ENCODE peak calls at places on chromosomes 16 and 17, in seven cellular contexts. H is IMR-90, P is spleen, X is body of pancreas, W is uterus, N is H9, Q is dorsolateral prefrontal cortex. G is an unnamed sample.

GRCh38 chr16:66304151-66304550 is 62.3 kb upstream of the CDH5 start:
- DNase-seq in P (no peak), N (peak), X (no peak), H (no peak), W (no peak), Q (peak), G (no peak)

GRCh38 chr17:51119415-51120356 is 982 bp downstream of the SPAG9 start:
- DNase-seq in P (peak), X (peak), W (peak), Q (peak), H (peak), N (peak), G (peak)

GRCh38 chr16:85168732-85169256 is 56.5 kb upstream of the CIBAR2 start:
- DNase-seq in Q (no peak), X (peak), P (no peak), H (peak), N (no peak), W (peak), G (no peak)

GRCh38 chr16:66382171-66382965 is 15.9 kb downstream of the CDH5 start:
- DNase-seq in P (peak), Q (no peak), X (no peak), N (peak), H (peak), W (peak), G (no peak)

GRCh38 chr17:78617371-78618061 is 40.3 kb upstream of the DNAH17 start:
- DNase-seq in Q (no peak), X (no peak), N (no peak), H (no peak), W (no peak), P (peak), G (no peak)

GRCh38 chr17:15914400-15915165 is 30.3 kb upstream of the ADORA2B start:
- DNase-seq in Q (no peak), P (no peak), N (no peak), X (no peak), W (no peak), H (peak), G (no peak)

GRCh38 chr16:67571981-67572431 is 9.7 kb downstream of the CTCF start:
- DNase-seq in P (no peak), W (no peak), N (no peak), Q (no peak), X (no peak), H (peak), G (no peak)

GRCh38 chr17:74453665-74454196 is 12.7 kb upstream of the CD300A start:
- DNase-seq in W (no peak), X (peak), N (peak), H (no peak), P (no peak), Q (no peak), G (peak)

GRCh38 chr17:69743091-69743490 is 328.6 kb downstream of the MAP2K6 start:
- DNase-seq in N (no peak), P (no peak), X (no peak), Q (no peak), H (peak), W (no peak), G (no peak)

GRCh38 chr16:23510154-23510914 is at the start of gene GGA2:
- DNase-seq in W (peak), Q (peak), X (peak), H (peak), N (peak), P (peak), G (peak)

GRCh38 chr16:13093676-13094075 is 192.3 kb downstream of the SHISA9 start:
- DNase-seq in H (no peak), N (peak), Q (no peak), W (no peak), X (no peak), P (no peak), G (no peak)

GRCh38 chr17:71189493-71189831 is 931.4 kb upstream of the SOX9 start:
- DNase-seq in Q (no peak), W (no peak), P (no peak), N (no peak), X (no peak), H (no peak), G (no peak)

GRCh38 chr17:71188811-71189492 is 931.9 kb upstream of the SOX9 start:
- DNase-seq in X (no peak), Q (no peak), N (no peak), P (no peak), H (peak), W (no peak), G (no peak)

GRCh38 chr17:71187145-71187878 is 933.5 kb upstream of the SOX9 start:
- DNase-seq in W (no peak), H (no peak), N (no peak), X (no peak), P (no peak), Q (no peak), G (no peak)

GRCh38 chr17:71192039-71192555 is 928.7 kb upstream of the SOX9 start:
- DNase-seq in H (no peak), P (no peak), Q (no peak), N (no peak), X (no peak), W (no peak), G (no peak)

GRCh38 chr17:71192848-71193247 is 928.0 kb upstream of the SOX9 start:
- DNase-seq in P (no peak), W (no peak), Q (no peak), H (peak), N (no peak), X (no peak), G (no peak)
- TF ChIP-seq CTCF in P (no peak), W (no peak), Q (no peak), H (no peak), N (no peak), X (no peak), G (no peak)

GRCh38 chr16:71440669-71441347 is 1.0 kb downstream of the TLE7 start:
- DNase-seq in X (no peak), P (no peak), N (peak), H (no peak), W (no peak), Q (no peak), G (no peak)
- TF ChIP-seq CTCF in X (no peak), P (no peak), N (peak), H (no peak), W (no peak), Q (no peak), G (no peak)

GRCh38 chr16:28879841-28880588 is 1.7 kb downstream of the ATP2A1 start:
- DNase-seq in H (peak), Q (peak), X (peak), P (peak), N (peak), W (peak), G (peak)
- TF ChIP-seq CTCF in H (no peak), Q (peak), X (no peak), P (peak), N (no peak), W (peak), G (no peak)

GRCh38 chr16:56519459-56520250 is at the start of gene BBS2:
- DNase-seq in X (peak), H (peak), Q (peak), P (peak), W (peak), N (peak), G (peak)
- TF ChIP-seq CTCF in X (no peak), H (no peak), Q (peak), P (no peak), W (no peak), N (no peak), G (no peak)

GRCh38 chr16:88626646-88627045 is 11.7 kb upstream of the IL17C start:
- DNase-seq in Q (no peak), H (no peak), W (no peak), N (no peak), X (no peak), P (no peak), G (no peak)

GRCh38 chr16:88630433-88630832 is 7.9 kb upstream of the IL17C start:
- DNase-seq in P (no peak), H (no peak), N (no peak), W (no peak), X (no peak), Q (no peak), G (no peak)

GRCh38 chr16:88627531-88628411 is 10.6 kb upstream of the IL17C start:
- DNase-seq in H (no peak), P (no peak), X (no peak), Q (no peak), N (no peak), W (no peak), G (no peak)

GRCh38 chr16:88629835-88630234 is 8.5 kb upstream of the IL17C start:
- DNase-seq in W (no peak), X (no peak), Q (no peak), N (no peak), H (no peak), P (no peak), G (no peak)

GRCh38 chr16:88628512-88628974 is 9.8 kb upstream of the IL17C start:
- DNase-seq in Q (no peak), H (no peak), N (peak), X (no peak), P (peak), W (no peak), G (no peak)
- TF ChIP-seq CTCF in Q (no peak), H (peak), N (peak), X (no peak), P (no peak), W (no peak), G (no peak)

DNA sequence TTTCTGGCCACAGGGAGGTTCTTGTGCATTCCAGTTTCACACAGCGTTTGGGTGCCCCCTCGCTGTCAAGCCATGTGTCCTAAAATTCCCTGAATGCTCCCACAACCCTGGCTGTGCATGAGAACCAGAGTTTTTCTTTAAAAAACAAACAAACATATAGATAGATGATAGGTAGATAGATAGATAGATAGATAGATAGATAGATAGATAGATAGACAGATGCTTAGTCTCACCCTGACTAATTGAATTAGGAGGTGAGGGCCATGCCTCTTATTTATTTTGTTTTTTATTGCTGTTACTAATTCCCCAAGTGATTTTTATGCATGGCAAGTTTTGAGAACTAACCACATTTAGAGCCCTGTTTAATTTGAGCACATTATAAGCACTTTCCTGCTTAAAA is 32.2 kb downstream of the PRSS54 start:
- DNase-seq in P (no peak), X (no peak), W (no peak), H (no peak), N (no peak), Q (no peak), G (no peak)
- TF ChIP-seq CTCF in P (no peak), X (no peak), W (no peak), H (no peak), N (no peak), Q (no peak), G (no peak)

GRCh38 chr17:71959129-71959528 is 161.7 kb upstream of the SOX9 start:
- DNase-seq in P (no peak), N (no peak), Q (no peak), X (no peak), H (peak), W (no peak), G (no peak)
- TF ChIP-seq CTCF in P (no peak), N (peak), Q (peak), X (no peak), H (peak), W (no peak), G (no peak)

GRCh38 chr17:9814337-9814945 is 7.4 kb downstream of the GSG1L2 start:
- DNase-seq in N (no peak), Q (no peak), H (no peak), X (no peak), P (no peak), W (no peak), G (no peak)
- TF ChIP-seq CTCF in N (no peak), Q (no peak), H (no peak), X (no peak), P (no peak), W (no peak), G (no peak)